ENCODE peak calls at places on chromosomes 7 and 10, in six cellular contexts. V is upper lobe of left lung, N is A549, M is GM12878, O is HepG2, F is K562. J is an unnamed sample.
A peak's percentile ranks its signal among the peaks of the same experiment; 100 is the strongest.

GRCh38 chr10:10817609-10818008 is 200.1 kb upstream of the CELF2 start:
- ATAC-seq in V (no peak), N (no peak), M (no peak), O (no peak), F (no peak), J (no peak)

GRCh38 chr7:70238171-70238575 is 639.9 kb downstream of the AUTS2 start:
- ATAC-seq in V (no peak), N (no peak), M (peak; percentile 100), O (no peak), F (no peak), J (no peak)

GRCh38 chr7:134676743-134677142 is 30.1 kb downstream of the BPGM start:
- ATAC-seq in V (no peak), N (no peak), M (no peak), O (no peak), F (peak; percentile 93), J (no peak)

GRCh38 chr10:23194966-23195845 is 3.1 kb downstream of the PTF1A start:
- ATAC-seq in V (no peak), N (no peak), M (no peak), O (no peak), F (no peak), J (no peak)

GRCh38 chr10:77507313-77507712 is 130.3 kb downstream of the KCNMA1 start:
- ATAC-seq in V (no peak), N (no peak), M (no peak), O (no peak), F (no peak), J (peak; percentile 51)

GRCh38 chr7:84477786-84478405 is 283.3 kb upstream of the SEMA3A start:
- ATAC-seq in V (no peak), N (no peak), M (no peak), O (no peak), F (no peak), J (no peak)

GRCh38 chr10:93379366-93380042 is 102.6 kb downstream of the MYOF start:
- ATAC-seq in V (no peak), N (no peak), M (peak; percentile 67), O (no peak), F (no peak), J (no peak)

GRCh38 chr10:133081636-133082035 is 6.1 kb upstream of the ADGRA1 start:
- ATAC-seq in V (no peak), N (no peak), M (no peak), O (no peak), F (no peak), J (no peak)

GRCh38 chr7:16564909-16565426 is 38.3 kb downstream of the LRRC72 start:
- ATAC-seq in V (no peak), N (peak; percentile 89), M (peak; percentile 80), O (peak; percentile 81), F (peak; percentile 84), J (no peak)

GRCh38 chr10:3623746-3624145 is 161.3 kb downstream of the KLF6 start:
- ATAC-seq in V (peak; percentile 73), N (no peak), M (peak; percentile 57), O (no peak), F (no peak), J (peak; percentile 88)

GRCh38 chr10:53726921-53727320 is 954.3 kb upstream of the MBL2 start:
- ATAC-seq in V (no peak), N (no peak), M (no peak), O (no peak), F (no peak), J (no peak)

GRCh38 chr10:70656489-70656888 is 15.8 kb upstream of the ADAMTS14 start:
- ATAC-seq in V (peak; percentile 64), N (peak; percentile 73), M (peak; percentile 96), O (no peak), F (peak; percentile 70), J (no peak)

GRCh38 chr10:64071218-64071617 is 550.0 kb downstream of the REEP3 start:
- ATAC-seq in V (no peak), N (no peak), M (no peak), O (no peak), F (no peak), J (no peak)

GRCh38 chr10:117134084-117135025 is 3.7 kb downstream of the VAX1 start:
- ATAC-seq in V (no peak), N (no peak), M (no peak), O (no peak), F (no peak), J (no peak)

GRCh38 chr7:15323545-15323944 is 238.3 kb downstream of the AGMO start:
- ATAC-seq in V (no peak), N (no peak), M (no peak), O (no peak), F (no peak), J (no peak)

GRCh38 chr10:101760510-101760909 is 15.4 kb downstream of the FGF8 start:
- ATAC-seq in V (no peak), N (no peak), M (no peak), O (no peak), F (peak; percentile 43), J (no peak)

GRCh38 chr7:132367007-132367406 is 209.3 kb downstream of the PLXNA4 start:
- ATAC-seq in V (no peak), N (no peak), M (no peak), O (no peak), F (no peak), J (no peak)

GRCh38 chr7:2309889-2310331 is 4.3 kb downstream of the SNX8 start:
- ATAC-seq in V (no peak), N (peak; percentile 92), M (no peak), O (peak; percentile 10), F (no peak), J (no peak)

GRCh38 chr10:112173201-112173600 is 10.4 kb downstream of the GPAM start:
- ATAC-seq in V (no peak), N (no peak), M (no peak), O (no peak), F (no peak), J (no peak)

GRCh38 chr10:112175409-112175808 is 8.2 kb downstream of the GPAM start:
- ATAC-seq in V (no peak), N (no peak), M (no peak), O (no peak), F (no peak), J (no peak)

GRCh38 chr10:112176543-112176942 is 7.0 kb downstream of the GPAM start:
- ATAC-seq in V (no peak), N (no peak), M (no peak), O (no peak), F (no peak), J (no peak)

GRCh38 chr10:112182808-112183328 is 697 bp downstream of the GPAM start:
- ATAC-seq in V (no peak), N (no peak), M (peak; percentile 17), O (peak; percentile 17), F (no peak), J (no peak)

GRCh38 chr10:112177247-112177646 is 6.3 kb downstream of the GPAM start:
- ATAC-seq in V (no peak), N (no peak), M (no peak), O (peak; percentile 96), F (no peak), J (no peak)
- H3K27ac ChIP-seq in V (no peak overlapping the region), N (no peak overlapping the region), M (no peak overlapping the region), O (peak overlapping the region; percentile 69), F (no peak overlapping the region), J (no peak overlapping the region)

DNA sequence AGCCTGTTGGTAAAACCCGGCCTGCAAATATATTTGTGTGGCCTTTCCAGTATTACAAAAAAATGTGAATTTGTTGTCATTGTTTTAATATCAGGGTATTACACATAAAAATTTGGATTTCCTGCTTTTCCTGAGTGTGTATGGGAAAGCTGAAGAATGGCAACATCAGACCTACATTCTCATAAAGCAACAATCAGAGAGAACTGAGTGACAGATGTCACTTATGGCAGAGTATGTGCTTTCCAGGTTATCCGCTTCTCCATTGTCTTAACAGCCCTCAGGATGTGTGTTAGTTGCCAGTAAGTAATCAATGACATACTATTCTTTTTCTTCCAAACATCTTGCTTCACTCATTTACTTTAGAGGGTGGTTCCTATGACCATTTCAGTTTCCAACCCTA is 7.3 kb downstream of the SYPL1 start:
- ATAC-seq in V (no peak), N (no peak), M (no peak), O (no peak), F (no peak), J (no peak)
- TF ChIP-seq EP300 in V (no peak), N (no peak), M (no peak), O (no peak), F (no peak), J (no peak)

DNA sequence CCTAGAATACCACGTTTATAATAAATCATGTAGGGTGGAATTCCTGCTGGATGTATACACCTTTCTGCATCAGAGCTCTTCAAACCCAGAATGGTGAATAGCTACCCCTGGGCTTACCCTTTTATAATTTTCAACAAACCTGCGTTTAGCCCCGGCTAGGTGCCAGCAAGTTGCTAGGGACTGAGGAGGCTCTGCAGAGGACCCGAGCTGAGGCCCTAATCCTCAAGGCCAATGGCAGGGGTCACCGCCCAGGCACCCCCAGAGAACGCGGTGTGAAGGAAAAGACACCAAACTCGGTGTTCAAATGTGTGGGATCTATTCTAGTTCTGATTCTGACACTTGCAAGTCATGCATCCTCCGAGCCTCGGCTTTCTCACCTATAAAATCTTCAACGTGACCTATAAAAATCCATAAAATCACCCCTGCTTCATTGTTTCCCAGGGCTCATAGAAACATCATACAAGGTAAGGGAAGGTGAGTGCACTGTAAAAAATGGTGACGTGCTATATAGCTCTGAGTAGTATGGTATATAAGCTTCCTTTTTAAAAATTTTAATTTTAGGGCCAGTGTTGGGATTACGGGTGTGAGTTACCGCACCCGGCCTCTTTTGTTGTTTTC is 2.5 kb upstream of the ANXA11 start:
- ATAC-seq in V (no peak), N (peak; percentile 6), M (no peak), O (no peak), F (no peak), J (no peak)
- H3K4me3 ChIP-seq in V (no peak overlapping the region), N (peak overlapping the region; percentile 95), M (no peak overlapping the region), O (peak overlapping the region; percentile 51), F (no peak overlapping the region), J (peak overlapping the region; percentile 58)

DNA sequence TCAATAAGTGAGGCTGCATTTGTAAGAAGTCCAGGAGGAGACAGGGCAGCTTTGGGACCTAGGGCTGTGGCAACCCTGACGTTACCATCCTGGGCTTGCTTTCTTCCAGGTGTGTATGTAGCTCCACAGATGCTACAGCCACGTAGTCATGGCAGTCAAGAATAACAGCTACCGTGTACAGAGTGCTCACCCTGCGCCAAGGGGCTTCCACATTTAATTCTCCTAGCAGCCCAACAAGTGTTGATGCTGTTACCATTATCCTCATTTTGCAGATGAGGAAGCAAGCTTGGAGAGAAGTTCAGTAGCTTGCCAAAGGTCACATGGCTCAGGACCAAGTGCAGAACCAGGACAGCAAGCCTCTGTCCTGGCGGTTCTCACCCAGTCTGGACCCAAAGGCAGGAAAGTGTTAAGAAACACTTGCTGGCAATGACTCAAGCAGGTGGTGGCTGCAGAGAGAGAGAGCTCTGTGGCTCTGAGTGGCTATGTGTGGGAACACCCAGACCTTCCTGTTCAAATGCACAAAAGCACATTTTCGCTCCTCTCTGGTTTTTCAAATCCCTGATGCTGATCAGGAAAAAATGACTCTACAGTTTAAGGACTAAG is 89.8 kb downstream of the CREM start:
- ATAC-seq in V (peak; percentile 64), N (no peak), M (no peak), O (peak; percentile 72), F (peak; percentile 17), J (peak; percentile 71)
- H3K27ac ChIP-seq in V (peak overlapping the region; percentile 28), N (no peak overlapping the region), M (no peak overlapping the region), O (no peak overlapping the region), F (no peak overlapping the region), J (no peak overlapping the region)

GRCh38 chr10:45672201-45673073 is at the start of gene ZFAND4:
- ATAC-seq in V (peak; percentile 100), N (peak; percentile 99), M (peak; percentile 97), O (peak; percentile 97), F (peak; percentile 98), J (peak; percentile 98)
- TF ChIP-seq EP300 in V (no peak), N (no peak), M (no peak), O (peak; percentile 24), F (no peak), J (no peak)

GRCh38 chr7:101126651-101127459 is at the start of gene SERPINE1:
- ATAC-seq in V (peak; percentile 90), N (peak; percentile 73), M (peak; percentile 79), O (peak; percentile 77), F (peak; percentile 70), J (peak; percentile 89)
- H3K4me3 ChIP-seq in V (peak within 1 kb of the TSS; percentile 15), N (peak within 1 kb of the TSS; percentile 63), M (no peak within 1 kb of the TSS), O (peak within 1 kb of the TSS; percentile 76), F (no peak within 1 kb of the TSS), J (no peak within 1 kb of the TSS)